ENCODE peak calls at places on chromosomes 11 and 22, in ten cellular contexts. X, Y, P, Q, Z, R, B, M, U and L are unnamed samples.

GRCh38 chr22:27074016-27074415 is 416.6 kb downstream of the MIAT start:
- DNase-seq in B (no peak), P (no peak), U (no peak), Q (no peak), M (no peak), Z (no peak), X (no peak), Y (no peak), R (no peak), L (no peak)

GRCh38 chr11:39304586-39304985 is 2154.9 kb downstream of the LRRC4C start:
- DNase-seq in M (no peak), Q (no peak), X (no peak), U (no peak), Y (no peak), P (no peak), Z (no peak), B (no peak), R (no peak), L (no peak)

GRCh38 chr22:17097062-17097461 is 12.3 kb downstream of the IL17RA start:
- DNase-seq in M (no peak), X (no peak), R (no peak), P (no peak), Y (no peak), Z (no peak), U (no peak), B (no peak), Q (no peak), L (no peak)

GRCh38 chr11:75403037-75403436 is 3.7 kb downstream of the RPS3 start:
- DNase-seq in B (no peak), Y (no peak), Q (no peak), R (no peak), Z (no peak), P (no peak), M (no peak), U (no peak), X (no peak), L (no peak)

GRCh38 chr22:27718186-27719032 is 83.1 kb downstream of the MN1 start:
- DNase-seq in R (peak), X (peak), U (peak), Z (no peak), B (peak), M (peak), Y (no peak), P (peak), Q (peak), L (peak)

GRCh38 chr22:40826984-40827741 is 8.0 kb upstream of the SLC25A17 start:
- DNase-seq in U (no peak), Z (no peak), X (no peak), P (no peak), R (no peak), M (no peak), Q (no peak), Y (no peak), B (no peak), L (no peak)

GRCh38 chr11:3644817-3645235 is at the start of gene ART1:
- DNase-seq in M (peak), R (no peak), Z (no peak), Y (no peak), P (peak), B (no peak), X (no peak), U (peak), Q (no peak), L (no peak)

GRCh38 chr11:36098046-36098445 is 154.2 kb downstream of the LDLRAD3 start:
- DNase-seq in M (peak), X (no peak), Y (no peak), U (peak), Q (no peak), P (no peak), B (no peak), R (no peak), Z (no peak), L (no peak)

GRCh38 chr11:114773541-114774338 is 95.4 kb downstream of the NXPE2 start:
- DNase-seq in Q (no peak), Z (no peak), R (no peak), X (no peak), P (no peak), U (no peak), M (no peak), Y (no peak), B (no peak), L (no peak)

GRCh38 chr11:78365381-78365792 is 52.2 kb downstream of the GAB2 start:
- DNase-seq in Q (no peak), M (no peak), B (no peak), U (peak), Y (no peak), Z (no peak), X (no peak), R (peak), P (no peak), L (peak)

GRCh38 chr11:108963118-108963517 is 298.2 kb downstream of the DDX10 start:
- DNase-seq in R (no peak), X (no peak), Z (no peak), P (no peak), Q (no peak), M (no peak), U (no peak), Y (no peak), B (no peak), L (no peak)

GRCh38 chr11:70751142-70751734 is 352.9 kb downstream of the CTTN start:
- DNase-seq in Y (no peak), Z (no peak), P (no peak), B (no peak), Q (no peak), M (no peak), U (no peak), R (no peak), X (no peak), L (no peak)

GRCh38 chr22:30325724-30326703 is 727 bp downstream of the TBC1D10A start:
- DNase-seq in M (peak), R (peak), X (no peak), B (no peak), U (no peak), Z (no peak), Q (peak), Y (no peak), P (no peak), L (no peak)

GRCh38 chr11:33377852-33378385 is 120.7 kb downstream of the HIPK3 start:
- DNase-seq in B (peak), P (no peak), Z (no peak), U (peak), X (no peak), R (no peak), Y (no peak), M (no peak), Q (no peak), L (no peak)

GRCh38 chr11:121393855-121394254 is 58.3 kb upstream of the SORL1 start:
- DNase-seq in B (no peak), R (no peak), Z (no peak), Y (no peak), X (no peak), Q (no peak), U (no peak), P (no peak), M (no peak), L (no peak)

GRCh38 chr11:22703040-22703439 is 36.6 kb downstream of the GAS2 start:
- DNase-seq in Y (peak), P (peak), U (peak), B (peak), Q (peak), M (no peak), R (no peak), X (no peak), Z (no peak), L (peak)

GRCh38 chr11:45142241-45142885 is 4.1 kb upstream of the PRDM11 start:
- DNase-seq in Y (no peak), Z (no peak), B (peak), P (no peak), U (peak), R (peak), Q (no peak), X (no peak), M (no peak), L (no peak)

GRCh38 chr11:9285850-9286587 is 20.9 kb upstream of the DENND5A start:
- DNase-seq in B (no peak), R (no peak), U (no peak), X (no peak), Z (no peak), Y (no peak), P (no peak), M (no peak), Q (no peak), L (no peak)

GRCh38 chr11:9276571-9276970 is 11.4 kb upstream of the DENND5A start:
- DNase-seq in B (no peak), X (no peak), U (no peak), M (no peak), Y (no peak), R (no peak), Q (no peak), P (no peak), Z (no peak), L (no peak)

GRCh38 chr11:9277176-9277575 is 12.0 kb upstream of the DENND5A start:
- DNase-seq in R (no peak), X (no peak), B (no peak), M (no peak), Y (no peak), P (no peak), Z (no peak), U (no peak), Q (no peak), L (no peak)

DNA sequence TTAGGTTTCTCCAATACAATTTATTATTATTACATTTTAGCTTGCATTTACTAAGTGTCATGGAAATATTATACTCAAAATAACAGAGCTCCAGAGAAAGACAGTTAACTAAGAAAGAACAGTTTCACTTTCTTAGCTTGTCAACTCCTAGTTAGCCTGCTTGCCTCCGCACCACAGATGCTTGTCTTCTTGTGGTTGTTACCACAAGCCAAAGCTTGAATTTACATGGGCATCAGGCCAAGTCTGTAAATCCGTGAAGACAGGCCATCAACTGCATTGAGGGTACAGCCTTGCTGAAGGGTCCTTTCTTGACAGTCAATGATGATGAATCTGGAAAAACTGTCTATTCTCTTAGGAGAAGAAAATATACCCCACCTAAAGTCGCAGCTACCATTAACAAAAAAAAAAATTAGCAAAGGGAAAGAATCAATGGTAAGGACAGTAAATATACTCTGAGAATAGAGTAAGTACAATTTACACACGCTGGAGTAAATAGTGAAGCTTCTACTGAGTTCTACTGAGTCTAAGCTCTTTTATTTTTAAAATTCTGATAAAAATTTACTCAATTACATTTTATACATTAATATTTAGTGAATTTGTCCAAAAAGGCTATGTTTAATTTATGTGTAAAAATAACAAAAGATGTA is 15.6 kb upstream of the DENND5A start:
- DNase-seq in B (peak), Y (peak), R (peak), U (peak), P (no peak), Z (no peak), X (no peak), Q (peak), M (no peak), L (no peak)
- H3K27ac ChIP-seq in B (no peak), Y (peak), R (no peak), U (peak), P (no peak), Z (no peak), X (no peak), Q (no peak), M (no peak), L (peak)

GRCh38 chr11:67316882-67317364 is 13.6 kb downstream of the SSH3 start:
- DNase-seq in Q (no peak), X (no peak), R (no peak), P (peak), Y (no peak), U (no peak), B (peak), M (no peak), Z (no peak), L (peak)
- H3K27ac ChIP-seq in Q (peak), X (peak), R (peak), P (peak), Y (peak), U (peak), B (peak), M (peak), Z (peak), L (peak)

GRCh38 chr22:39176673-39177455 is 24.4 kb upstream of the CBX7 start:
- DNase-seq in Y (no peak), U (no peak), Q (no peak), M (no peak), Z (no peak), X (no peak), P (no peak), R (no peak), B (no peak), L (no peak)
- H3K27ac ChIP-seq in Y (peak), U (peak), Q (peak), M (peak), Z (peak), X (peak), P (peak), R (peak), B (peak), L (peak)

DNA sequence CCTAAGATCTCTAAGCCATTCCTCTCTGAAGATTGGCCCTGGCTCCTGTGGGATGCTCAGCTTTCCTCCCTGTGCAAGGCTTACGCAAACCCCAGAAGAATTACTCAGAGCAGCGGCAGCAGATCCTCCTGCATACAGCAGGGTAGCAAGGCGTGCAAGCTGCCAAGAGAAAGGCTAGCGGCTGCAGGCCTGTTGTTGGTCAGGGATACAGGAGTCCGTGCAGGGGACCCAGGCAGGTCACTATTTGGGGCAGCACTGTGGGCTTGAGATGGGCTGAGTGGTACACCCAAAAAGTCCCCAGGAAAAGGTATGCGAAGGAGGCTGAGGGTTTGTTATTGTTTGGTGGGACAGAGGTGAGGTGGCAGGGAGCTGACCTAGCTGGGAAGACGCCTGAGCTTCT is 1.5 kb downstream of the GLB1L2 start:
- DNase-seq in X (no peak), M (no peak), Q (no peak), R (no peak), Y (no peak), P (no peak), U (peak), Z (no peak), B (no peak), L (no peak)
- H3K27ac ChIP-seq in X (no peak), M (no peak), Q (no peak), R (no peak), Y (no peak), P (no peak), U (no peak), Z (no peak), B (no peak), L (no peak)

GRCh38 chr11:111846640-111847039 is 24.7 kb downstream of the ALG9 start:
- DNase-seq in P (no peak), R (no peak), X (no peak), Z (no peak), Y (no peak), Q (no peak), U (peak), B (peak), M (no peak), L (no peak)
- H3K27ac ChIP-seq in P (no peak), R (no peak), X (no peak), Z (no peak), Y (no peak), Q (no peak), U (peak), B (no peak), M (no peak), L (no peak)

GRCh38 chr11:128491195-128491936 is 96.0 kb downstream of the ETS1 start:
- DNase-seq in P (no peak), Y (no peak), Q (no peak), X (no peak), U (no peak), R (no peak), M (no peak), B (no peak), Z (no peak), L (no peak)
- H3K27ac ChIP-seq in P (peak), Y (peak), Q (no peak), X (no peak), U (no peak), R (peak), M (no peak), B (no peak), Z (no peak), L (no peak)

GRCh38 chr11:12207384-12208150 is 97.2 kb downstream of the MICAL2 start:
- DNase-seq in P (no peak), Q (no peak), Y (no peak), U (peak), X (no peak), Z (no peak), B (peak), M (no peak), R (no peak), L (no peak)
- H3K27ac ChIP-seq in P (no peak), Q (no peak), Y (no peak), U (no peak), X (no peak), Z (no peak), B (no peak), M (no peak), R (no peak), L (no peak)